ENCODE peak calls at places on chromosome 7, in eight cellular contexts. One of them, this sample, is unnamed.
A peak's percentile ranks its signal among the peaks of the same experiment; 100 is the strongest.

GRCh38 chr7:97555845-97556431 is 175.9 kb upstream of the TAC1 start:
- DNase-seq in tibial artery: no peak
- DNase-seq in body of pancreas: no peak
- DNase-seq in K562: no peak
- DNase-seq in GM23338: peak; percentile 31
- DNase-seq in tibial nerve: no peak
- DNase-seq in activated CD8-positive, alpha-beta T cell treated with anti-CD3 and anti-CD28 coated beads for 36 hours: no peak
- DNase-seq in heart left ventricle: no peak
- DNase-seq in this sample: peak; percentile 71

GRCh38 chr7:18352339-18353255 is 143.0 kb upstream of the HDAC9 start:
- DNase-seq in tibial artery: no peak
- DNase-seq in body of pancreas: peak; percentile 59
- DNase-seq in K562: peak; percentile 37
- DNase-seq in GM23338: peak; percentile 86
- DNase-seq in tibial nerve: no peak
- DNase-seq in activated CD8-positive, alpha-beta T cell treated with anti-CD3 and anti-CD28 coated beads for 36 hours: peak; percentile 46
- DNase-seq in heart left ventricle: peak; percentile 29
- DNase-seq in this sample: peak; percentile 40

GRCh38 chr7:17709599-17709998 is 230.7 kb downstream of the SNX13 start:
- DNase-seq in tibial artery: no peak
- DNase-seq in body of pancreas: no peak
- DNase-seq in K562: no peak
- DNase-seq in GM23338: no peak
- DNase-seq in tibial nerve: no peak
- DNase-seq in activated CD8-positive, alpha-beta T cell treated with anti-CD3 and anti-CD28 coated beads for 36 hours: no peak
- DNase-seq in heart left ventricle: no peak
- DNase-seq in this sample: no peak

GRCh38 chr7:107907-108306 is 84.5 kb upstream of the FAM20C start:
- DNase-seq in tibial artery: no peak
- DNase-seq in body of pancreas: no peak
- DNase-seq in K562: no peak
- DNase-seq in GM23338: no peak
- DNase-seq in tibial nerve: no peak
- DNase-seq in activated CD8-positive, alpha-beta T cell treated with anti-CD3 and anti-CD28 coated beads for 36 hours: no peak
- DNase-seq in heart left ventricle: no peak
- DNase-seq in this sample: no peak

GRCh38 chr7:7651479-7651878 is 10.9 kb downstream of the UMAD1 start:
- DNase-seq in tibial artery: no peak
- DNase-seq in body of pancreas: no peak
- DNase-seq in K562: no peak
- DNase-seq in GM23338: no peak
- DNase-seq in tibial nerve: no peak
- DNase-seq in activated CD8-positive, alpha-beta T cell treated with anti-CD3 and anti-CD28 coated beads for 36 hours: no peak
- DNase-seq in heart left ventricle: no peak
- DNase-seq in this sample: no peak

GRCh38 chr7:17709127-17709526 is 231.2 kb downstream of the SNX13 start:
- DNase-seq in tibial artery: no peak
- DNase-seq in body of pancreas: no peak
- DNase-seq in K562: no peak
- DNase-seq in GM23338: no peak
- DNase-seq in tibial nerve: no peak
- DNase-seq in activated CD8-positive, alpha-beta T cell treated with anti-CD3 and anti-CD28 coated beads for 36 hours: no peak
- DNase-seq in heart left ventricle: no peak
- DNase-seq in this sample: no peak

GRCh38 chr7:81150951-81151361 is 232.1 kb upstream of the SEMA3C start:
- DNase-seq in tibial artery: no peak
- DNase-seq in body of pancreas: no peak
- DNase-seq in K562: no peak
- DNase-seq in GM23338: no peak
- DNase-seq in tibial nerve: no peak
- DNase-seq in activated CD8-positive, alpha-beta T cell treated with anti-CD3 and anti-CD28 coated beads for 36 hours: no peak
- DNase-seq in heart left ventricle: peak; percentile 43
- DNase-seq in this sample: no peak

GRCh38 chr7:113456533-113456932 is 338.2 kb upstream of the SMIM30 start:
- DNase-seq in tibial artery: no peak
- DNase-seq in body of pancreas: no peak
- DNase-seq in K562: no peak
- DNase-seq in GM23338: no peak
- DNase-seq in tibial nerve: no peak
- DNase-seq in activated CD8-positive, alpha-beta T cell treated with anti-CD3 and anti-CD28 coated beads for 36 hours: no peak
- DNase-seq in heart left ventricle: no peak
- DNase-seq in this sample: no peak

GRCh38 chr7:117837841-117838240 is 35.4 kb downstream of the CTTNBP2 start:
- DNase-seq in tibial artery: no peak
- DNase-seq in body of pancreas: no peak
- DNase-seq in K562: no peak
- DNase-seq in GM23338: no peak
- DNase-seq in tibial nerve: no peak
- DNase-seq in activated CD8-positive, alpha-beta T cell treated with anti-CD3 and anti-CD28 coated beads for 36 hours: no peak
- DNase-seq in heart left ventricle: no peak
- DNase-seq in this sample: peak; percentile 26

GRCh38 chr7:131105294-131105802 is 222.3 kb upstream of the MKLN1 start:
- DNase-seq in tibial artery: peak; percentile 52
- DNase-seq in body of pancreas: peak; percentile 46
- DNase-seq in K562: no peak
- DNase-seq in GM23338: peak; percentile 57
- DNase-seq in tibial nerve: peak; percentile 20
- DNase-seq in activated CD8-positive, alpha-beta T cell treated with anti-CD3 and anti-CD28 coated beads for 36 hours: no peak
- DNase-seq in heart left ventricle: no peak
- DNase-seq in this sample: no peak

GRCh38 chr7:131106681-131107342 is 220.9 kb upstream of the MKLN1 start:
- DNase-seq in tibial artery: peak; percentile 70
- DNase-seq in body of pancreas: no peak
- DNase-seq in K562: peak; percentile 68
- DNase-seq in GM23338: peak; percentile 55
- DNase-seq in tibial nerve: peak; percentile 33
- DNase-seq in activated CD8-positive, alpha-beta T cell treated with anti-CD3 and anti-CD28 coated beads for 36 hours: peak; percentile 66
- DNase-seq in heart left ventricle: peak; percentile 53
- DNase-seq in this sample: no peak

GRCh38 chr7:131105803-131106680 is 221.6 kb upstream of the MKLN1 start:
- DNase-seq in tibial artery: peak; percentile 88
- DNase-seq in body of pancreas: peak; percentile 85
- DNase-seq in K562: peak; percentile 81
- DNase-seq in GM23338: peak; percentile 70
- DNase-seq in tibial nerve: peak; percentile 76
- DNase-seq in activated CD8-positive, alpha-beta T cell treated with anti-CD3 and anti-CD28 coated beads for 36 hours: peak; percentile 92
- DNase-seq in heart left ventricle: peak; percentile 87
- DNase-seq in this sample: no peak

GRCh38 chr7:131104611-131105293 is 222.9 kb upstream of the MKLN1 start:
- DNase-seq in tibial artery: no peak
- DNase-seq in body of pancreas: no peak
- DNase-seq in K562: no peak
- DNase-seq in GM23338: no peak
- DNase-seq in tibial nerve: no peak
- DNase-seq in activated CD8-positive, alpha-beta T cell treated with anti-CD3 and anti-CD28 coated beads for 36 hours: peak; percentile 50
- DNase-seq in heart left ventricle: no peak
- DNase-seq in this sample: no peak

DNA sequence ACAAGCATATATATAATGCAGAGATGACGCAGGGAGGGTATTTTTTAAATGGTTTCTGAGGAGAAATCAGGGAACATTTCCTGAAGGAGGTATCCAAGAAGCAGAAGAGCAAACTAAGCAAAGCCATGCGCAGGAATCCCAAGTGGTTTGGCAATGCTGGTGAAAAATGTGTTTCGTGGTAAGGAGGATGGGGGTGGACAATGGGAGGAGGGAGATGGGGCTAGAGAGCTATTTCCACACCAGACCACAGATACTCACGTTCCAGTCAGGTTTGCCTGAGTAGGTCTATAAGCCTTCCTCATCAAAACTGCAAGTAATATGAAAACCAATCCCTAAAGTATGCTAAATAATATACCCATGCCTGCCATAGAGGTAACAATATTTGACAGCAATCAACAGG is 223.7 kb upstream of the MKLN1 start:
- DNase-seq in tibial artery: no peak
- DNase-seq in body of pancreas: no peak
- DNase-seq in K562: no peak
- DNase-seq in GM23338: no peak
- DNase-seq in tibial nerve: no peak
- DNase-seq in activated CD8-positive, alpha-beta T cell treated with anti-CD3 and anti-CD28 coated beads for 36 hours: no peak
- DNase-seq in heart left ventricle: no peak
- DNase-seq in this sample: no peak
- TF ChIP-seq CTCF in tibial artery: no peak
- TF ChIP-seq CTCF in body of pancreas: no peak
- TF ChIP-seq CTCF in K562: no peak
- TF ChIP-seq CTCF in GM23338: no peak
- TF ChIP-seq CTCF in tibial nerve: no peak
- TF ChIP-seq CTCF in activated CD8-positive, alpha-beta T cell treated with anti-CD3 and anti-CD28 coated beads for 36 hours: no peak
- TF ChIP-seq CTCF in heart left ventricle: no peak
- TF ChIP-seq CTCF in this sample: no peak

GRCh38 chr7:142927949-142928348 is 5.6 kb downstream of the TRPV5 start:
- DNase-seq in tibial artery: no peak
- DNase-seq in body of pancreas: no peak
- DNase-seq in K562: no peak
- DNase-seq in GM23338: no peak
- DNase-seq in tibial nerve: no peak
- DNase-seq in activated CD8-positive, alpha-beta T cell treated with anti-CD3 and anti-CD28 coated beads for 36 hours: no peak
- DNase-seq in heart left ventricle: no peak
- DNase-seq in this sample: no peak

GRCh38 chr7:142930126-142930730 is 3.3 kb downstream of the TRPV5 start:
- DNase-seq in tibial artery: no peak
- DNase-seq in body of pancreas: no peak
- DNase-seq in K562: no peak
- DNase-seq in GM23338: no peak
- DNase-seq in tibial nerve: no peak
- DNase-seq in activated CD8-positive, alpha-beta T cell treated with anti-CD3 and anti-CD28 coated beads for 36 hours: no peak
- DNase-seq in heart left ventricle: no peak
- DNase-seq in this sample: no peak

GRCh38 chr7:142919656-142920055 is 13.9 kb downstream of the TRPV5 start:
- DNase-seq in tibial artery: no peak
- DNase-seq in body of pancreas: no peak
- DNase-seq in K562: no peak
- DNase-seq in GM23338: no peak
- DNase-seq in tibial nerve: no peak
- DNase-seq in activated CD8-positive, alpha-beta T cell treated with anti-CD3 and anti-CD28 coated beads for 36 hours: no peak
- DNase-seq in heart left ventricle: no peak
- DNase-seq in this sample: no peak

GRCh38 chr7:142927085-142927745 is 6.3 kb downstream of the TRPV5 start:
- DNase-seq in tibial artery: no peak
- DNase-seq in body of pancreas: peak; percentile 50
- DNase-seq in K562: no peak
- DNase-seq in GM23338: no peak
- DNase-seq in tibial nerve: no peak
- DNase-seq in activated CD8-positive, alpha-beta T cell treated with anti-CD3 and anti-CD28 coated beads for 36 hours: no peak
- DNase-seq in heart left ventricle: no peak
- DNase-seq in this sample: peak; percentile 84

DNA sequence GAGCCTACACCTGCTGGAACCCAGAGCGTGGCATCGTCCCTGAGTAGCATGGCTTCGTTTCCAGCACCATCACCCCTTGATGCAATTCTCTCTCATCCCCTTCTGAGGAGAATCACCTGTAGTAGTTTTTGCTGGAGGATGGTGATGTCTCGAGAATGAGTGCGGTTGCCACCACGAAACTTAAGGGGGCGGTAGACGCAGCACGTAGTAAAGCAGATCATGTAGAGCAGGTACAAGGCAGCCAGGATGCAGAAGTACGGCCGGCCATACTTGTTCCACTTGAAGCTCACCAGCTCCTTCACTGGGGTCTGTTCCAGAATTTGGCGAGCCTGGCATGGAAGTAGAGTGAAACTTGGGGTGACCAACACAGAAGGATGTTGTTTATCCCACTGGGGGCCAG is 8.1 kb downstream of the TRPV5 start:
- DNase-seq in tibial artery: no peak
- DNase-seq in body of pancreas: no peak
- DNase-seq in K562: peak; percentile 52
- DNase-seq in GM23338: peak; percentile 78
- DNase-seq in tibial nerve: no peak
- DNase-seq in activated CD8-positive, alpha-beta T cell treated with anti-CD3 and anti-CD28 coated beads for 36 hours: peak; percentile 26
- DNase-seq in heart left ventricle: no peak
- DNase-seq in this sample: no peak
- TF ChIP-seq CTCF in tibial artery: no peak
- TF ChIP-seq CTCF in body of pancreas: no peak
- TF ChIP-seq CTCF in K562: peak; percentile 67
- TF ChIP-seq CTCF in GM23338: peak; percentile 79
- TF ChIP-seq CTCF in tibial nerve: no peak
- TF ChIP-seq CTCF in activated CD8-positive, alpha-beta T cell treated with anti-CD3 and anti-CD28 coated beads for 36 hours: no peak
- TF ChIP-seq CTCF in heart left ventricle: no peak
- TF ChIP-seq CTCF in this sample: no peak

DNA sequence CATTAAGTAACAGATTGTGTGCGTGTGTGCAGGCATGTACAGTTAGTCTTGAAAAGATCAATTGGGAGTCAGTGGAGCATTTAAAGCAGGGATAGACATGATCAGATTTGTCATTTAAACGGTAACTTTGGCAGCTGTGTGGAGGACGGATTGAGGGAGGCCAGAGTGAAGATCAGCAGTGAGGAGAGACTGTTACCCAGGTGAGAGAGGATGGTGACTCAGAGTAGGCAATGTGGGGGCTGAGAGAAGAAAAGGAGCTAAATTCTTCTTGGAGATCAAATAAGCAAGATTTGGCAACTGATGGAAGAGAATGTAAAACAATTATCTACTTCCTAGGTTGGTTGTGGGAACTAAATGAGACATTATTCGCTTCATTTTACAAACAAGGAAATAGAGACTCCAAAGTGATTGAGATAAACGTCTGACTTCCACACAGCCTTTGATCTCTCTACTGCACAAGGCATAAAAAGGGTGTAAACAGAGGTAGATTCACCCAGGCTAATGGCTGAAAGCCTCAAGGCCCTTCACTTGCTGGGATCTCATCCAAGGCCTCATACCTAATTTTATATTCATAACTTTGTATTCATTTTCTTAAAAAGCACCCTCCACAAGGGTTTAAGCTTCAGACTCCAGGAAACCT is 665.1 kb upstream of the GALNT17 start:
- DNase-seq in tibial artery: no peak
- DNase-seq in body of pancreas: no peak
- DNase-seq in K562: no peak
- DNase-seq in GM23338: no peak
- DNase-seq in tibial nerve: no peak
- DNase-seq in activated CD8-positive, alpha-beta T cell treated with anti-CD3 and anti-CD28 coated beads for 36 hours: no peak
- DNase-seq in heart left ventricle: no peak
- DNase-seq in this sample: no peak
- TF ChIP-seq CTCF in tibial artery: no peak
- TF ChIP-seq CTCF in body of pancreas: no peak
- TF ChIP-seq CTCF in K562: no peak
- TF ChIP-seq CTCF in GM23338: no peak
- TF ChIP-seq CTCF in tibial nerve: no peak
- TF ChIP-seq CTCF in activated CD8-positive, alpha-beta T cell treated with anti-CD3 and anti-CD28 coated beads for 36 hours: no peak
- TF ChIP-seq CTCF in heart left ventricle: no peak
- TF ChIP-seq CTCF in this sample: no peak

DNA sequence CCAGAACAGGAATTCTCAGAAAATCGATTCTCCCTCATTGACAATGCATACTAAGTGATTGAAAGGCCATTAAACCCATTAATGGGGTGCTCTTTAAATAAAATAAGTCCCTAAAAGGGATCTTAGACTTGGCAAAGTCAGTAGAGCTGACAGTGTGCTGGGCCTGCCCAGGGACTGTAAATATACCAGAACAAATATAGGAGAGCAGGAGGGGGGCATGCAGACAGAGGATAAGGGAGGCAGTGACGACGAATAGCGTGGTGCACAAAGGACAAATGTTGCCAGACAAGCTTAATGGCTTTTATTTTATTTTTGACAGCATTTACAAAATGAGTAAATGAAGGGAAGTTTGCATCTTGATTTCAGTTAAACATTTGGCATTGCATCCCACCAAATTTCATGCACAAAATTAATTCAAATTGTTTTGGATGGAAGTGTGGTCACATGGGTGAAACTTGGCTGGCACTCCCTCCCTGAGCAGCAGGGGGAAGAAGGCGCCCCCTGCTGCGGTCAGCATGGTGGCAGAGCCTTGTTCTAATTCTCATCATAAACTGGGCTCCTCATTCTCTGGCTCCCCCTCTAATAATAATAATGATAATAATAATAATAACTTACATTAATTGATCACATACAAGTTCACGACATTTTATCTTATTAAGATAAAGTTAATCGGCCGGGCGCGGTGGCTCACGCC is 215.9 kb downstream of the SNX10 start:
- DNase-seq in tibial artery: no peak
- DNase-seq in body of pancreas: no peak
- DNase-seq in K562: no peak
- DNase-seq in GM23338: no peak
- DNase-seq in tibial nerve: no peak
- DNase-seq in activated CD8-positive, alpha-beta T cell treated with anti-CD3 and anti-CD28 coated beads for 36 hours: no peak
- DNase-seq in heart left ventricle: no peak
- DNase-seq in this sample: no peak
- TF ChIP-seq CTCF in tibial artery: no peak
- TF ChIP-seq CTCF in body of pancreas: no peak
- TF ChIP-seq CTCF in K562: peak; percentile 22
- TF ChIP-seq CTCF in GM23338: peak; percentile 52
- TF ChIP-seq CTCF in tibial nerve: no peak
- TF ChIP-seq CTCF in activated CD8-positive, alpha-beta T cell treated with anti-CD3 and anti-CD28 coated beads for 36 hours: no peak
- TF ChIP-seq CTCF in heart left ventricle: no peak
- TF ChIP-seq CTCF in this sample: peak; percentile 22